ENCODE peak calls at places on chromosomes 5 and 9, in six cellular contexts. W is choroid plexus epithelial cell, P is Daoy, M is A549, X is OCI-M1, Q is T-helper 1 cell. N is an unnamed sample.

GRCh38 chr9:138122201-138122600 is 244.6 kb downstream of the CACNA1B start:
- DNase-seq in W (no peak), P (no peak), M (no peak), X (no peak), Q (no peak), N (no peak)

GRCh38 chr5:3105581-3105980 is 354.1 kb upstream of the IRX2 start:
- DNase-seq in W (no peak), P (no peak), M (no peak), X (no peak), Q (no peak), N (no peak)

GRCh38 chr5:16994576-16994975 is 58.5 kb upstream of the MYO10 start:
- DNase-seq in W (no peak), P (no peak), M (no peak), X (no peak), Q (no peak), N (no peak)

GRCh38 chr5:57324159-57324558 is 150.3 kb downstream of the GPBP1 start:
- DNase-seq in W (no peak), P (no peak), M (no peak), X (no peak), Q (no peak), N (no peak)

GRCh38 chr5:66561366-66561990 is 34.7 kb upstream of the MAST4 start:
- DNase-seq in W (no peak), P (no peak), M (no peak), X (no peak), Q (no peak), N (no peak)

GRCh38 chr5:165029471-165029870 is 1524.1 kb downstream of the MAT2B start:
- DNase-seq in W (peak), P (peak), M (no peak), X (peak), Q (no peak), N (no peak)

GRCh38 chr9:684055-684949 is 157.2 kb upstream of the DMRT1 start:
- DNase-seq in W (peak), P (peak), M (no peak), X (no peak), Q (no peak), N (no peak)

GRCh38 chr5:128036961-128037360 is 46.6 kb upstream of the SLC12A2 start:
- DNase-seq in W (peak), P (no peak), M (peak), X (no peak), Q (no peak), N (no peak)

GRCh38 chr5:7261049-7261448 is 134.9 kb upstream of the ADCY2 start:
- DNase-seq in W (peak), P (peak), M (peak), X (peak), Q (no peak), N (no peak)

GRCh38 chr9:121278535-121279169 is 10.7 kb downstream of the GSN start:
- DNase-seq in W (peak), P (peak), M (no peak), X (peak), Q (peak), N (no peak)

GRCh38 chr5:32709789-32710334 is 1.3 kb upstream of the NPR3 start:
- DNase-seq in W (peak), P (peak), M (peak), X (peak), Q (no peak), N (peak)

GRCh38 chr5:150789943-150790611 is 11.5 kb downstream of the SMIM3 start:
- DNase-seq in W (peak), P (peak), M (no peak), X (peak), Q (peak), N (peak)

GRCh38 chr5:124839371-124839998 is 93.0 kb upstream of the ZNF608 start:
- DNase-seq in W (peak), P (no peak), M (no peak), X (no peak), Q (no peak), N (no peak)

GRCh38 chr5:14257995-14258403 is 114.9 kb downstream of the TRIO start:
- DNase-seq in W (no peak), P (no peak), M (no peak), X (no peak), Q (no peak), N (no peak)